ENCODE peak calls at places on chromosomes 3 and 15, in four cellular contexts. M is K562, N is fibroblast of lung, D is esophagus muscularis mucosa. X is an unnamed sample.
A peak's percentile ranks its signal among the peaks of the same experiment; 100 is the strongest.

GRCh38 chr15:68555348-68556037 is 23.3 kb upstream of the CORO2B start:
- DNase-seq in M (no peak), D (no peak), N (no peak), X (peak; percentile 53)

GRCh38 chr15:25766421-25766820 is 96.7 kb downstream of the ATP10A start:
- DNase-seq in N (no peak), D (peak; percentile 60), M (no peak), X (peak; percentile 70)

GRCh38 chr3:127787071-127787490 is 35.2 kb downstream of the MGLL start:
- DNase-seq in N (no peak), D (no peak), M (no peak), X (no peak)

GRCh38 chr3:172203522-172204258 is 164.3 kb downstream of the FNDC3B start:
- DNase-seq in D (peak; percentile 64), M (no peak), N (no peak), X (no peak)

GRCh38 chr3:70871909-70872656 is 559.6 kb upstream of the MDFIC2 start:
- DNase-seq in D (no peak), N (peak; percentile 93), M (no peak), X (no peak)

GRCh38 chr15:68640791-68641331 is 62.1 kb downstream of the CORO2B start:
- DNase-seq in D (no peak), N (peak; percentile 35), M (no peak), X (no peak)

GRCh38 chr15:91473894-91474293 is 373.8 kb downstream of the SV2B start:
- DNase-seq in M (no peak), N (peak; percentile 88), D (no peak), X (no peak)

GRCh38 chr3:27559381-27559780 is 75.2 kb upstream of the SLC4A7 start:
- DNase-seq in M (no peak), N (no peak), D (no peak), X (no peak)

GRCh38 chr3:122680381-122681293 is at the start of gene PARP14:
- DNase-seq in N (peak; percentile 78), D (no peak), M (peak; percentile 59), X (peak; percentile 90)

GRCh38 chr3:138809506-138810266 is 25.0 kb downstream of the PIK3CB start:
- DNase-seq in D (no peak), N (no peak), M (no peak), X (no peak)

GRCh38 chr15:60744826-60745225 is 265.9 kb upstream of the ICE2 start:
- DNase-seq in D (no peak), M (no peak), N (no peak), X (no peak)

GRCh38 chr3:143327388-143327787 is 207.8 kb downstream of the CHST2 start:
- DNase-seq in D (no peak), N (peak; percentile 15), M (no peak), X (no peak)
- TF ChIP-seq CTCF in D (no peak), N (no peak), M (peak; percentile 37), X (peak; percentile 48)

GRCh38 chr3:31687020-31687802 is 154.5 kb downstream of the STT3B start:
- DNase-seq in N (no peak), M (no peak), D (no peak), X (no peak)
- TF ChIP-seq CTCF in N (no peak), M (peak; percentile 15), D (no peak), X (peak; percentile 11)

GRCh38 chr3:99620077-99620476 is 18.3 kb upstream of the COL8A1 start:
- DNase-seq in M (no peak), N (no peak), D (no peak), X (no peak)
- TF ChIP-seq CTCF in M (no peak), N (no peak), D (no peak), X (no peak)

GRCh38 chr3:160221019-160221418 is 4.2 kb upstream of the C3orf80 start:
- DNase-seq in M (no peak), N (no peak), D (no peak), X (no peak)
- TF ChIP-seq CTCF in M (no peak), N (no peak), D (no peak), X (no peak)

DNA sequence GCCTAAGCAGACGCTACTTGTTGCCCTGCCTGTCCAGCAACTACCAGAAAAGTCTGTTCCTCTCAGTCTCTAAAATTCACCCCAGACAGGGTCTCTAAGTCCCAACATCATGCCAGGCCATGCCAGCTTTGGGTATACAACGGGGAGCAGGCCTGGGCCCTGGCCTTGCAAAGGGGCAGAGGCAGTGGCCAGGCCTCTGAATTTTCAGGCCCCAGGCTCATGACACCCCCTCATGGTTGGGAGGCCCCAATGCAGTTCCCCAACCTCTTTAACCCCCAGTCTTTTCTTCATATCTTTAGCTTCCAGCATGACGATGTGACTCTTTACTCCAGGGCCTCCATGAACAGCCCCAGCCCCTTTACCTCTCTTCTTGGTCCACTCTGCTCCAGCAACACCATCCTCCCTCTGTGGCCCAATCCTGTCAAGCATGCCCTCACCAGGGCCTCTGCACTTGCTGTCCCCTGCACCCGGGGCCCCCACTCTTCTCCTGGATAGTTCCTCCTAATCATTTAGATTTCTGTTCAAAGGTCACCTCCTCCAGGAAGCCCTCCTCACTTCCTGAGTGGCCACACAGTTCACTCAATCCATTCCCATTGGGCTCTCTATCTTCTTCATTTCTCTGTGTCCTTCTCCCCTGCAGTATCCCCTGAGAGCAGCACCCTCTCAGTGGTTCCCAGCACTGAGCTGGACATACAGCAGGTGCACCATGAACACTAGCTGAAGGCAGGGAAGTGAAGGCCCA is 4.8 kb downstream of the IQSEC1 start:
- DNase-seq in M (no peak), N (no peak), D (no peak), X (no peak)
- TF ChIP-seq CTCF in M (peak; percentile 36), N (no peak), D (no peak), X (no peak)

DNA sequence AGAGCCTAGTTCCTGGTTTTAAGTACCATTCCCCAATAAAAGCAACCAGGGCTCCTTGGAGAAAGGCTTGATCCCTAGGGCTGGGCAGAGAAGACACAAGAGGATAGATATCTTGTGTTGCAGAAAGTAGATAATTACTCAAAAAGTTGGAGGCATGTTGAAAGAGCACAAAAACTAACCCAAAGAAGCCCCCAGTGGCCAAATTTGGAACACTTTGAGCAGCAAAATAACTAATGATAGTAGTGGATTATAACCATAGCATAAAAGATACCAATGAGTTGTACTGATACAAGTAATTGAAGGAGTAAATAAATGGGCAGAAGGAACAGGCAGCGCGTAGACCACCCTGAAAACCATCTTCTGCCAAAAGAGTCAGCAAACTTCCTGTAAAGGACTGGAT is 12.0 kb downstream of the EXOSC7 start:
- DNase-seq in D (no peak), N (peak; percentile 17), M (no peak), X (no peak)
- TF ChIP-seq CTCF in D (peak; percentile 8), N (peak; percentile 47), M (peak; percentile 69), X (peak; percentile 52)

X was measured in osteocyte.